ENCODE peak calls at places on chromosomes 16 and 17, in seven cellular contexts. G, P, S, A, X, J and L are unnamed samples.

GRCh38 chr17:4609761-4610160 is 25.4 kb downstream of the SMTNL2 start:
- DNase-seq in X (no peak), P (no peak), A (no peak), S (no peak), G (no peak), J (no peak), L (no peak)

GRCh38 chr16:17921357-17921978 is 415.1 kb downstream of the NPIPA8 start:
- DNase-seq in P (no peak), G (no peak), S (peak; percentile 62), X (peak; percentile 66), J (peak; percentile 73), A (no peak), L (peak; percentile 32)

GRCh38 chr17:2181206-2181983 is 122.2 kb downstream of the SMG6 start:
- DNase-seq in A (no peak), G (peak; percentile 87), J (no peak), X (no peak), S (peak; percentile 75), P (peak; percentile 95), L (peak; percentile 93)

GRCh38 chr17:40819528-40820125 is 2.8 kb downstream of the KRT10 start:
- DNase-seq in J (no peak), X (no peak), G (peak; percentile 34), A (no peak), P (peak; percentile 20), S (peak; percentile 8), L (peak; percentile 49)

GRCh38 chr16:60107467-60107866 is 1373.4 kb upstream of the GOT2 start:
- DNase-seq in S (no peak), A (no peak), J (no peak), X (no peak), P (no peak), G (no peak), L (no peak)

GRCh38 chr17:59366040-59366757 is 34.7 kb downstream of the YPEL2 start:
- DNase-seq in J (peak; percentile 75), S (peak; percentile 98), G (peak; percentile 74), A (peak; percentile 69), P (no peak), X (peak; percentile 95), L (no peak)

GRCh38 chr16:81752225-81752875 is 26.7 kb upstream of the PLCG2 start:
- DNase-seq in S (peak; percentile 49), P (no peak), X (no peak), G (no peak), A (no peak), J (no peak), L (peak; percentile 12)

GRCh38 chr17:65312718-65313382 is 175.7 kb downstream of the RGS9 start:
- DNase-seq in G (no peak), A (no peak), P (no peak), X (no peak), J (no peak), S (peak; percentile 46), L (no peak)

GRCh38 chr17:73278465-73279453 is 17.1 kb upstream of the CPSF4L start:
- DNase-seq in G (no peak), A (no peak), X (peak; percentile 31), S (no peak), J (no peak), P (no peak), L (peak; percentile 93)

GRCh38 chr17:31581491-31581890 is 190.0 kb downstream of the RAB11FIP4 start:
- DNase-seq in A (no peak), G (no peak), P (peak; percentile 29), S (no peak), J (no peak), X (peak; percentile 32), L (no peak)

GRCh38 chr17:74830861-74831260 is 28.8 kb downstream of the GRIN2C start:
- DNase-seq in P (no peak), J (no peak), S (no peak), A (no peak), G (no peak), X (no peak), L (no peak)

GRCh38 chr16:66274335-66275110 is 92.0 kb upstream of the CDH5 start:
- DNase-seq in X (peak; percentile 16), J (no peak), P (peak; percentile 44), A (no peak), S (no peak), G (no peak), L (no peak)

GRCh38 chr17:66304304-66305174 is 2.1 kb downstream of the PRKCA start:
- DNase-seq in P (no peak), J (no peak), A (peak; percentile 24), G (peak; percentile 61), X (peak; percentile 90), S (peak; percentile 90), L (no peak)

DNA sequence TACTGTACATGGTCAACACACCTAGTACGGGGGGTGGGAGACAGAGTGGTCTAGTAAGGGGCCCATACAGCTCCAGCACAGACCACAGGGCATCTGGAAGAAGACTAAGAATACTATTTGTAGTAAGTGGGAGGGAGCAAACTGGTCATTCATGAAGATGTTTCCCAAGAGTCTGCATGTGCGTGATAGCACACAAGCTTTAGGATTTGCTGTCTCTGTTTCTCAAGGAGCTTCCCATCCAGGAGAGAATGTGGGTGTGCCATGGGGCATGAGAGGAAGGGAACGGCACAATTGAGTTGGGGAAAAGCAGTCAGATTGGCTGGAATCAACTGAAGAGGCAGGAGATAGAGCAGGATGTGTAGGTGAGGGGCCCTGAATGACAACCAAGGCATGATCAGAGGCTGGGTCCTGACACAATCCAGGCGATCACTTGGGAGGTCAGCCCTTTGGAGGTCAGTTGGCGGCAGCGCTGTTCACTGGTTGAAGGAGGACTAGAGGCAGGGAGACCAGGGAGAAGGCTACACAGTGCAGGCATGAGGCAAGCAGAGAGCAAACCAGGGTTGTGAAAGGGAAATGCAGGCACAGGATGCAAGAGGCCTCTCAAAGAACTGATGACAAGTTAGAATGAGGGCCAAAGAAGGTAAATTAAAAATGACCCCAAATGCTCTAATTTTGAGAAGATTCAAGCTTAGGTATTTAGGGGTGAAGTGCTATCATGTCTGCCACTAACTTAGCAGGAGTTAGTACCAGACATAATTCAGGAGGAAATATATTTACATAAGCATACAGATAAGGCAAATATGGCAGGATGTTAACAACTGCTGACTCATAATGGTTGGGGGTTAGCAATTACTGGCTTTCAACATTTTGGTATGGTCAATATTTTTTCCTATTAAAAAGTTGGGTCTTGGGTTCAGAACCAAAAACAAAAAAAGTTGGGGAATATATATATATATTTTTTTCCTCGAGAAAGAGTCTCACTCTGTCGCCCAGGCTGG is 10.3 kb downstream of the UBE2O start:
- DNase-seq in G (peak; percentile 67), X (no peak), J (no peak), A (no peak), S (no peak), P (peak; percentile 66), L (no peak)
- H3K4ac ChIP-seq in G (peak overlapping the region; percentile 5), X (no peak overlapping the region), J (peak overlapping the region; percentile 11), A (no peak overlapping the region), S (peak overlapping the region; percentile 5), P (peak overlapping the region; percentile 82), L (peak overlapping the region; percentile 2)

GRCh38 chr16:85395207-85395912 is 217.8 kb upstream of the GSE1 start:
- DNase-seq in J (peak; percentile 49), P (peak; percentile 98), G (peak; percentile 99), A (no peak), S (no peak), X (no peak), L (peak; percentile 67)

GRCh38 chr16:85391769-85392583 is 221.1 kb upstream of the GSE1 start:
- DNase-seq in G (no peak), X (no peak), P (peak; percentile 17), J (peak; percentile 13), S (no peak), A (no peak), L (no peak)

GRCh38 chr16:85394511-85395206 is 218.5 kb upstream of the GSE1 start:
- DNase-seq in P (no peak), G (no peak), S (peak; percentile 48), X (no peak), A (no peak), J (peak; percentile 46), L (no peak)

GRCh38 chr16:85392756-85393673 is 220.1 kb upstream of the GSE1 start:
- DNase-seq in J (peak; percentile 43), P (no peak), G (no peak), S (no peak), A (no peak), X (no peak), L (no peak)

DNA sequence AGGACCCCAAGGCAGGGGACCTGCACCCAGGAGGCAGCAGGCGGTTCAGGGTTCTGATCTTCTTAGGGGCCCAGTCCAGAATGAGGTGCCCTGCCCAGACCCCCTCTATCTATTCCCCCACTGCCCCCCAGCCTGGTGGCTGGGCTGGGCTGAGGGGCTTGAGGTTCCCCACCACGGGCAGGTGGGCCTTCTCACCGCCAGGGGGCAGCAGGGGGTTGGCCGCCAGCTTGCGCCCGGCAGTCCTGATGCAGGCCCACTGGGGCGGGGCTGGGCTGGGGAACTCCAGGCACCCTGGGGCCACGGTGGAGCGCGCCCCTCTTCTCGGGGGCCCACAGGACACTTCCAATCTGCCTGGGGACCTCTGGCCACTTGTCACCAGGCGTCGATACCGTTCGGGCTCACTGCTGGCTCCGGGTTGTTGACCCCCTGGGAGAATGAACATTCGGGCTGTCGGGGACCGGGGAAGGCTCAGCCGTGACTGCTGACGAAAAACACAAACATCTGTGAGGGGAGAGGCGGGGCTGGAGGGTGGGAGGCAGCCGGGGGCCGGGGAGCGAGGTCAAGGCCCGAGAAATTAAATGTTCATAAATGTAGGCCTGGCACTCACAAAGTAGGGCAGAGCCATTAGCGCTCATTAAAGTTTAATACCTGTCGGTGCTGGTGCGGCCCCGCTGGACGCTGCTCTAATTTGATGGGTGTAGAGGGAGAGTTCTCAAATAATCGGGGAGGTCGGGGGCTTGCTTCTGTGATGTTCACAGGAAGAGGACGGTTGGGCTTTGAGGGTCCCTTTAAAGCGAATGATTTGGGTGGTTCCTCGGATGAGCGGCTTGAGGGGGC is 219.2 kb upstream of the GSE1 start:
- DNase-seq in A (peak; percentile 56), S (peak; percentile 59), J (peak; percentile 97), X (peak; percentile 76), P (peak; percentile 40), G (peak; percentile 81), L (peak; percentile 30)
- H3K27ac ChIP-seq in A (no peak overlapping the region), S (no peak overlapping the region), J (no peak overlapping the region), X (no peak overlapping the region), P (no peak overlapping the region), G (no peak overlapping the region), L (no peak overlapping the region)

DNA sequence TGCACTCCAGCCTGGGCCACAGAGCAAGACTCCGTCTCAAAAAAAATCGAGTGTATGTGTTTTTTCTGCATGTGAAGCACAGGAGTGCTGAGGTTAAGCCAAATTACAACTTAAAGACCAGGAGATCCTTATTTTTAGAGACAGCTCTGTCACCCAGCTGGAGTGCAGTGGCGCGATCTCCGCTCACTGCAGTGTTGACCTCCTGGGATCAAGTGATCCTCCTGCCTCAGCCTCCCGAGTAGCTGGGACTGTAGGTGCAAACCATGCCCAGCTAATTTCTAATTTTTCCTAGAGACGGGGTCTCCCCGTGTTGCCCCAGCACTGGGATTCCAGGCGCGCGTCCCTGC is 7.5 kb upstream of the PPP1R27 start:
- DNase-seq in P (no peak), J (no peak), S (no peak), G (no peak), X (no peak), A (no peak), L (no peak)
- H3K4ac ChIP-seq in P (no peak overlapping the region), J (no peak overlapping the region), S (no peak overlapping the region), G (no peak overlapping the region), X (no peak overlapping the region), A (no peak overlapping the region), L (no peak overlapping the region)

GRCh38 chr16:63776437-63776836 is 1345.4 kb downstream of the CDH11 start:
- DNase-seq in S (no peak), A (no peak), J (no peak), P (no peak), X (no peak), G (no peak), L (no peak)

DNA sequence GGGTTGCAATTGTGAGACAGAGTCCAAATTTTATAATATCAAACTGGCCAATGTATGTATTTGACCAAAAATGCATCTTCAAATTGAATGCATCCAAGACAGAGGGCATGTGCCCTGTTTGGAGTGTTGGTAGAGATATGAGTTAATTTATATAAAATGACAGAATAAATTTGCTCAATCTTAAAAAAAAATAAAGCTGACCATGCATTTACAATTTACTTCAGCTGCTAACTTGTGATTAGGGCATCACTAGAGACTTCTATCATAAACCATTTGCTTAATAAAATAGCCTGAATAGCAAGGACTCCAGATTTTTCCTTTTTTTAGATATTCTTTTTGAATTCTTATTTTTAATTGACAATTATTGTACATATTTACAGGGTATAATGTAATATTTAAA is 1345.8 kb downstream of the CDH11 start:
- DNase-seq in A (no peak), S (no peak), J (no peak), G (no peak), X (no peak), P (no peak), L (no peak)
- H3K27ac ChIP-seq in A (no peak overlapping the region), S (no peak overlapping the region), J (no peak overlapping the region), G (no peak overlapping the region), X (no peak overlapping the region), P (no peak overlapping the region), L (no peak overlapping the region)